ENCODE peak calls at places on chromosomes 11 and 22, in five cellular contexts. A is EL, O is uterus, Y is amniotic stem cell, V is NCI-H1930. S is an unnamed sample.

GRCh38 chr11:60515144-60515855 is at the start of gene MS4A13:
- DNase-seq in A (no peak), O (no peak), Y (no peak), V (no peak), S (no peak)

GRCh38 chr11:61913699-61914395 is 3.5 kb downstream of the RAB3IL1 start:
- DNase-seq in A (no peak), O (peak), Y (no peak), V (no peak), S (no peak)

GRCh38 chr22:23888615-23889401 is 5.4 kb upstream of the MIF start:
- DNase-seq in A (peak), O (no peak), Y (no peak), V (no peak), S (no peak)

GRCh38 chr11:74306440-74307175 is 4.8 kb downstream of the P4HA3 start:
- DNase-seq in A (no peak), O (no peak), Y (no peak), V (no peak), S (no peak)

GRCh38 chr11:121489823-121490222 is 37.1 kb upstream of the SORL1-AS1 start:
- DNase-seq in A (no peak), O (no peak), Y (no peak), V (no peak), S (no peak)

GRCh38 chr11:73400293-73400692 is 24.1 kb downstream of the RELT start:
- DNase-seq in A (no peak), O (no peak), Y (no peak), V (no peak), S (no peak)

GRCh38 chr11:16178273-16178672 is 178.1 kb downstream of the SOX6 start:
- DNase-seq in A (no peak), O (no peak), Y (no peak), V (no peak), S (no peak)

GRCh38 chr11:84901986-84902385 is 725.2 kb downstream of the DLG2 start:
- DNase-seq in A (peak), O (no peak), Y (no peak), V (no peak), S (no peak)

GRCh38 chr11:33307984-33308383 is 50.8 kb downstream of the HIPK3 start:
- DNase-seq in A (peak), O (no peak), Y (no peak), V (no peak), S (no peak)

GRCh38 chr11:64290352-64290751 is 750 bp upstream of the KCNK4 start:
- DNase-seq in A (no peak), O (no peak), Y (no peak), V (no peak), S (no peak)

GRCh38 chr11:48036466-48036865 is 56.1 kb downstream of the PTPRJ start:
- DNase-seq in A (no peak), O (no peak), Y (peak), V (no peak), S (no peak)

GRCh38 chr11:34953955-34954354 is 37.5 kb downstream of the PDHX start:
- DNase-seq in A (no peak), O (no peak), Y (no peak), V (no peak), S (no peak)

GRCh38 chr11:64799925-64800632 is 2.9 kb downstream of the MAP4K2 start:
- DNase-seq in A (peak), O (no peak), Y (no peak), V (no peak), S (no peak)

GRCh38 chr22:21876486-21877176 is 9.2 kb upstream of the MAPK1 start:
- DNase-seq in A (peak), O (no peak), Y (no peak), V (no peak), S (no peak)

GRCh38 chr11:69343401-69344321 is 49.7 kb downstream of the MYEOV start:
- DNase-seq in A (no peak), O (no peak), Y (no peak), V (no peak), S (no peak)

GRCh38 chr11:46686886-46687810 is 13.3 kb downstream of the ARHGAP1 start:
- DNase-seq in A (peak), O (peak), Y (no peak), V (no peak), S (no peak)

GRCh38 chr22:35839811-35840739 is 122.4 kb downstream of the APOL5 start:
- DNase-seq in A (peak), O (peak), Y (peak), V (peak), S (no peak)

GRCh38 chr11:19666951-19667350 is 45.7 kb upstream of the NAV2 start:
- DNase-seq in A (no peak), O (no peak), Y (no peak), V (peak), S (no peak)

GRCh38 chr11:82802710-82803109 is 69.0 kb upstream of the FAM181B start:
- DNase-seq in A (no peak), O (no peak), Y (no peak), V (no peak), S (no peak)

GRCh38 chr22:17258015-17258827 is 39.0 kb upstream of the ADA2 start:
- DNase-seq in A (peak), O (peak), Y (no peak), V (no peak), S (peak)

GRCh38 chr11:63670077-63670737 is 969 bp downstream of the ATL3 start:
- DNase-seq in A (peak), O (no peak), Y (no peak), V (no peak), S (no peak)

GRCh38 chr22:46575915-46576555 is 38.6 kb upstream of the CELSR1 start:
- DNase-seq in A (no peak), O (no peak), Y (no peak), V (no peak), S (no peak)

GRCh38 chr11:47267858-47268257 is 2.1 kb upstream of the MADD start:
- DNase-seq in A (no peak), O (no peak), Y (no peak), V (no peak), S (no peak)

GRCh38 chr11:35907648-35908431 is 36.0 kb upstream of the LDLRAD3 start:
- DNase-seq in A (peak), O (peak), Y (no peak), V (no peak), S (no peak)

GRCh38 chr11:47234669-47235075 is 13.9 kb downstream of the ACP2 start:
- DNase-seq in A (no peak), O (no peak), Y (no peak), V (no peak), S (no peak)

GRCh38 chr11:34792143-34792542 is 124.0 kb downstream of the APIP start:
- DNase-seq in A (no peak), O (no peak), Y (no peak), V (no peak), S (no peak)

GRCh38 chr11:110349109-110349996 is 52.9 kb upstream of the RDX start:
- DNase-seq in A (no peak), O (no peak), Y (no peak), V (no peak), S (peak)

GRCh38 chr11:17161515-17161914 is 46.3 kb downstream of the PIK3C2A start:
- DNase-seq in A (no peak), O (no peak), Y (no peak), V (no peak), S (no peak)

GRCh38 chr11:19813158-19813879 is 100.7 kb downstream of the NAV2 start:
- DNase-seq in A (no peak), O (no peak), Y (no peak), V (no peak), S (no peak)

GRCh38 chr11:95108159-95108611 is 18.5 kb downstream of the ENDOD1 start:
- DNase-seq in A (peak), O (peak), Y (no peak), V (no peak), S (no peak)

S was measured in activated CD4-positive, alpha-beta T cell treated with anti-CD3 and anti-CD28 coated beads for 24 hours.